ENCODE peak calls at places on chromosomes 11 and 22, in four cellular contexts. Q is stomach, Z is lower leg skin, K is activated B cell treated with CpG ODN at 0.5 μM for 24 hours. P is an unnamed sample.

GRCh38 chr11:34105957-34106504 is 602 bp downstream of the NAT10 start:
- DNase-seq in Q (no peak), Z (no peak), K (no peak), P (no peak)

GRCh38 chr11:118164885-118165284 is 11.6 kb downstream of the SCN2B start:
- DNase-seq in Q (no peak), Z (no peak), K (no peak), P (no peak)

GRCh38 chr11:46106530-46107407 is 14.5 kb downstream of the PHF21A start:
- DNase-seq in Q (no peak), Z (no peak), K (no peak), P (no peak)

GRCh38 chr11:69155302-69156198 is at the start of gene SMIM38:
- DNase-seq in Q (peak), Z (no peak), K (no peak), P (no peak)

GRCh38 chr11:123381817-123382554 is 48.1 kb upstream of the GRAMD1B start:
- DNase-seq in Q (no peak), Z (no peak), K (no peak), P (no peak)

GRCh38 chr11:113477321-113477720 is 2.1 kb upstream of the DRD2 start:
- DNase-seq in Q (no peak), Z (no peak), K (no peak), P (no peak)

GRCh38 chr11:58502004-58502403 is 5.9 kb downstream of the OR5B21 start:
- DNase-seq in Q (no peak), Z (no peak), K (no peak), P (no peak)

GRCh38 chr11:6414874-6415328 is 4.0 kb downstream of the APBB1 start:
- DNase-seq in Q (no peak), Z (no peak), K (no peak), P (no peak)

GRCh38 chr11:2471804-2472096 is 26.9 kb downstream of the KCNQ1 start:
- DNase-seq in Q (no peak), Z (peak), K (no peak), P (no peak)

GRCh38 chr11:7490535-7490934 is 5.2 kb downstream of the OLFML1 start:
- DNase-seq in Q (no peak), Z (no peak), K (no peak), P (no peak)

GRCh38 chr22:37681556-37682049 is 4.5 kb upstream of the NOL12 start:
- DNase-seq in Q (peak), Z (peak), K (peak), P (peak)

GRCh38 chr22:49305966-49306631 is 521.6 kb downstream of the BRD1 start:
- DNase-seq in Q (peak), Z (peak), K (peak), P (peak)

GRCh38 chr11:48006301-48006992 is 26.1 kb downstream of the PTPRJ start:
- DNase-seq in Q (no peak), Z (no peak), K (no peak), P (no peak)

GRCh38 chr11:6481924-6482275 is 599 bp downstream of the TIMM10B start:
- DNase-seq in Q (no peak), Z (no peak), K (no peak), P (no peak)

GRCh38 chr11:26227311-26227710 is 104.6 kb upstream of the ANO3 start:
- DNase-seq in Q (no peak), Z (no peak), K (no peak), P (no peak)

GRCh38 chr11:77074205-77074604 is 7.4 kb downstream of the CAPN5 start:
- DNase-seq in Q (peak), Z (peak), K (no peak), P (no peak)

GRCh38 chr11:79119491-79120284 is 321.1 kb downstream of the TENM4 start:
- DNase-seq in Q (no peak), Z (peak), K (no peak), P (peak)

GRCh38 chr22:39234867-39235687 is 9.7 kb downstream of the PDGFB start:
- DNase-seq in Q (peak), Z (peak), K (no peak), P (no peak)

GRCh38 chr22:49575703-49576081 is 252.0 kb downstream of the BRD1 start:
- DNase-seq in Q (peak), Z (peak), K (peak), P (no peak)

GRCh38 chr11:87859583-87859982 is 315.7 kb downstream of the RAB38 start:
- DNase-seq in Q (peak), Z (no peak), K (no peak), P (no peak)

GRCh38 chr11:125175896-125176575 is 11.5 kb downstream of the PKNOX2 start:
- DNase-seq in Q (no peak), Z (no peak), K (no peak), P (no peak)

GRCh38 chr11:76152086-76152658 is 54.1 kb downstream of the WNT11 start:
- DNase-seq in Q (peak), Z (peak), K (peak), P (peak)

GRCh38 chr22:20904008-20904979 is 12.9 kb upstream of the CRKL start:
- DNase-seq in Q (no peak), Z (no peak), K (no peak), P (no peak)

DNA sequence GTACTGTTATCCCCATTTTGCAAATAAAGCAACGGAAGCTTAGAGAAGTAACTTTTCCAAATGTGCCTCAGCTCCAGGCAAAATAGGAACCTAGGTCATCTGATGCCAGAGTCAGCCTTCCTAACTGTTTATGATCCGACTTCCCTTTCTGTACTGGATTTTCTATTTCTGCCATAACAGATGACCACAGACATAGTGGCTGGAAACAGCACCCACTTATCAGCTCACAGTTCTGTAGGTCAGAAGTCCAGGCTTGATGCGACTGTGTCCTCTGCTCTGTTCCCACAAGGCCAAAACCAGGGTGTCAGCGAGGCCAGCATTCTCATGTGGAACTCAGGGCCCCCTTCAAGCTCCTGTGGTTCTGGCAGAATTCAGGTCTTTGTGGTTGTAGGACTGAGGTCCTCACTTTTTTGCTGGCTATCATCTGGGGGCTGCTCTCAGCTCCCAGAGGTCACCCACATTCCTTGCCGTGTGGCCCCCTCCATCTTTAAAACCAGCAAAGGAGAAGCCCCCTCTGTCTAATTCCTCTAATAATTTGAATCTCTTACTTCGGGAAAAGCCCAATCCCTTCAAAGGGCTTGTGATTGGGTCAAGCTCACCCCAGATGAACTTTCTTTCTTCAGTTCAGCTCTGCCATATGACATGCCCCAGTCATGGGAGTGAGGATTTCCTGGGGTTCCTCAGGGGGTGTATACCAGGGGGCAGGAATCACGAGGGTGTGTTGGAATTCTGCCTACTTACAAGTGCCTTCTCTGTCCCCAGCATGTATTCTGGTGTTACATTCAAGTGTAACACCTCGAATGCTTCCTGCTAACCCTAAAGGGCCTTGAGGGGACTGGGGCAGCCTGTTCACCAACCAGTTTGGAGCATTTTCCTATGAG is 15.3 kb downstream of the KCNJ5 start:
- DNase-seq in Q (no peak), Z (no peak), K (no peak), P (no peak)
- TF ChIP-seq CTCF in Q (no peak), Z (no peak), K (no peak), P (no peak)

DNA sequence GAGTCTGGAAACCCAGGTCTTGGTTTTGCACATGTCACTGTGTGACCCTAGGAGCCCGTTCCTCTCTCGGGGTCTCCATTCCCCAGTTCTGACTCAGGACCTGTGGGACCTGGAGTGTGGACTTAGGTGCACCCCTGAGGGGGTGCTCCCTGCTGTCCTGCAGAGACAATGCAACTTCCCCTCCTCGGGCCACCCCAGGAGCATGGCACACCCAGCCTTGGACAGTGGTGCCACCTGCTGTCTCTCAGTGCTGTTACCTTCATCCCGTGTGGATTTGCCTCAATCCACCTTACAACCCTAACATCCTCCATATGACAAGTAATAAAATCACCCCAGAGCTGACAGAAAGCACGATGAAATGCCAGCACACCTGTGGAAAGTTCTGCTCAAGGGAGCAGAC is 27.5 kb upstream of the CRYBB3 start:
- DNase-seq in Q (peak), Z (no peak), K (no peak), P (no peak)
- TF ChIP-seq CTCF in Q (peak), Z (no peak), K (no peak), P (no peak)

DNA sequence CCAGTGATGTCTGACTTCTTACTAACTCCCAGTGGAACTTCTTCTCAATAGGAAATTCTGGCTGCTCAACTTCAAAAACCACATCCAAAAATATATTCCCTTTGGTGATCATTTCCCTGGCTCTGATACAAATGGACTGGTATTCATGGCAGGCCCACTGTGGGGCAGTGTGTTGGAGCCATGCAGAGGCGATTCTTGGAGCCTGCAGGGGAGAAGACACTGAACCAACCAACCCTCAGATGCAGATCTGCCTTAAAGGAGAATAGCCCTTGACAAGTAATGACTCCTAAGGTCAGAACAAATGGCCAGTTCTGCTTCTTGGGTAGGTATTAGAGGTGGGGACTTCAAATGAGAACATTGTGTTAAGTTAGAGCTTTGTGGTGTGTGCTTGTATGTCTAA is 12.2 kb downstream of the OR4D9 start:
- DNase-seq in Q (no peak), Z (no peak), K (no peak), P (no peak)
- TF ChIP-seq CTCF in Q (no peak), Z (no peak), K (no peak), P (no peak)

GRCh38 chr22:32413715-32414114 is 1.7 kb upstream of the RTCB start:
- DNase-seq in Q (no peak), Z (no peak), K (no peak), P (no peak)
- TF ChIP-seq CTCF in Q (no peak), Z (no peak), K (no peak), P (peak)

DNA sequence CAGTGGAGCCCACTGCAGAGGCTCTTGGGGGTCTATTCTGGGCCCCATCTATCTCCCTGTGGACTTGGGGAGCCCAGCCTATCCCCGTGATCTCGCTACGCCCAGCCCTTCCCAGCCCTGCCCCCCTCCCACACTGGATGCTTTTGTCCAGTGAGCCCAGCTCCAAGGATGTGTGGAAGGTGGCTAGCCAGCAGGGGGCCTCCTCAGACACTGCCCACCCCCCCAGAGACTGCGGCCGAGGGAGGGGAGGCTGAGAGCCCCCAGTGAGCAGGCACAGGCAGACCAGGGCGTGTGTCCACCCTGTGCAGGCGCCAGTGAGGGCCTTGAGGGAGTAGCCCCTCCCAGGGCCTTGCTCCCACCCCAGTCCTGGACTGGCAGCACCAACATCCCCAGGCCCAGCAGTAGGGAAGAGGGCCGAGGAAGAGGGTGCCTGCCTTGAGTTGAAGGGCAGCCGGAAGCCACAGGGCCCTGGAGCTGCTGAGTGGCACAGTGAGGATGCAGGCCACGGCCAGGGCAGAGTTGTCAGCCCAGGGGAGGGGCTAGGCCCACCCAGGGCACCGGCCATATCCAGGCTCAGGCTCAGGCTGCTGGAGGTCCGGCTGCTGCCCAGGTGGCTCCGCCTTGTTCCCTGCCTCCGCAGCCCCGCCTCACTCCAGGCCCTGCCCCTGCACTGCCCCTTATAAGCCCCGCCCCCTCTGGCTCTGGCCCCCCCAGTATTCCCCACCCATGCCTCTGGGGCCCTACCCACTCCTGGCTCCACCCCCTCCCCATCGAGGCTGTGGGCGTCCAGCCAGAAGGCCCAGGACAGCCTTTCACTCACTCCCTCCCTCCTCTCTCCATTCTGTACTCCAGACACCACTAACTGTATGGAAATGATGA is 28.0 kb downstream of the MOB2 start:
- DNase-seq in Q (peak), Z (no peak), K (no peak), P (peak)
- TF ChIP-seq CTCF in Q (peak), Z (no peak), K (no peak), P (no peak)

DNA sequence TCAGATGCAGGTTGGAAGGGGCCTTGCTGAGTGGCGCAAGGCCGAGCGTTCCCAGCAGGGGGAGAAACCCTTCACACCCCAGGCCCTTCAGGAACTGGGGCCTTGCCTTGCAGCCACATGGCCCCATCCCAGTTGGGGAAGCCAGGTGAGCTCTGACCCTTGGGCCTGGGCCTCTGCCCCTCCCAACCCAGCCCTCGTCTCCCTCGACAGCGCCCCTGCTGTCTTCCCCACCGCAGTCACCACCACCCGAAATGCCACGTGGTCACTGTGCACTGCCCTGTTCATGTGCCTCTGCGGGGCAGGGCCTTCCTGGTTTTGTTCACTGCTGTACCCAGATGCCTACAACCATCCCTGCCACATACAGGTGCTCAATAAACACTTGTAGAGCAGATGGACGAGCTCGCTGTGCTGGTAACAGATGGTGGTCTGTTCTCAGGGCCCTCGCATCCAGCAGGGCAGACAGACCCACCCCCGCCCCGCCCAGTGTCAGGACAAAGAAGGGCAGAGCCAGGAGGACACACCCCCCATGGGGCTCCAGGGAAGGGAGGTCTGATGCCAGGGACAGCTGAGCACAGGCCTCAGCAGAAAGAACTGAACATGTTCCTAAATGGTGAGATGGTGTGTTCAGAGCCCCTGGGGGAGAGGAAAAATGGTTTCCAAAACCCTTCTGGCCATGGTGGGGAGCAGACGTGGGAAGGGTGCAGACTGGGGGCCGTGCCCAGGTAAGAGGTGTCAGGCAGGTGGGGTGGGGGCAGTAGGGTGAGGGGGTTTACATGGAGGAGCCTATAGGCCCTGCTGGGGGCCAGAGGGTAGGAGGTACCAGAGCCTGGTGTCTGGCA is 3.7 kb downstream of the POLR2L start:
- DNase-seq in Q (no peak), Z (no peak), K (no peak), P (no peak)
- TF ChIP-seq CTCF in Q (peak), Z (peak), K (no peak), P (no peak)

GRCh38 chr22:27625769-27626674 is 175.5 kb downstream of the MN1 start:
- DNase-seq in Q (no peak), Z (no peak), K (no peak), P (no peak)

GRCh38 chr22:27626675-27627443 is 174.7 kb downstream of the MN1 start:
- DNase-seq in Q (no peak), Z (no peak), K (no peak), P (no peak)

GRCh38 chr22:27621671-27622070 is 179.9 kb downstream of the MN1 start:
- DNase-seq in Q (no peak), Z (no peak), K (no peak), P (no peak)

GRCh38 chr22:27624705-27625104 is 176.9 kb downstream of the MN1 start:
- DNase-seq in Q (no peak), Z (no peak), K (no peak), P (no peak)

GRCh38 chr22:27624042-27624441 is 177.5 kb downstream of the MN1 start:
- DNase-seq in Q (no peak), Z (no peak), K (no peak), P (no peak)
- TF ChIP-seq CTCF in Q (no peak), Z (no peak), K (no peak), P (no peak)

P was measured in mesothelial cell of epicardium.